ENCODE peak calls at places on chromosomes 11 and 22, in nine cellular contexts. One of them, this sample, is unnamed.

GRCh38 chr22:42962295-42963230 is 52.4 kb downstream of the PACSIN2 start:
- DNase-seq in hippocampal formation: no peak
- DNase-seq in astrocyte of the spinal cord: no peak
- DNase-seq in activated T-helper 2 cell treated with anti-CD3 and anti-CD28 coated beads, Interferon-gamma antibody, Interleukin-2, Interleukin-4, amounts not matched to agents 10 μg/mL and 5 μg/mL and 100 μg/mL, durations not matched to agents 14 hours and 24 hours and 36 hours: no peak
- DNase-seq in progenitor cell of endocrine pancreas: no peak
- DNase-seq in heart left ventricle: no peak
- DNase-seq in NCI-H460: no peak
- DNase-seq in left cardiac atrium: peak
- DNase-seq in transverse colon: peak
- DNase-seq in this sample: no peak

GRCh38 chr11:22466809-22467208 is 128.6 kb downstream of the SLC17A6 start:
- DNase-seq in hippocampal formation: no peak
- DNase-seq in astrocyte of the spinal cord: peak
- DNase-seq in activated T-helper 2 cell treated with anti-CD3 and anti-CD28 coated beads, Interferon-gamma antibody, Interleukin-2, Interleukin-4, amounts not matched to agents 10 μg/mL and 5 μg/mL and 100 μg/mL, durations not matched to agents 14 hours and 24 hours and 36 hours: no peak
- DNase-seq in progenitor cell of endocrine pancreas: no peak
- DNase-seq in heart left ventricle: no peak
- DNase-seq in NCI-H460: no peak
- DNase-seq in left cardiac atrium: no peak
- DNase-seq in transverse colon: no peak
- DNase-seq in this sample: peak

GRCh38 chr22:46122980-46123693 is 27.2 kb upstream of the PPARA start:
- DNase-seq in hippocampal formation: no peak
- DNase-seq in astrocyte of the spinal cord: no peak
- DNase-seq in activated T-helper 2 cell treated with anti-CD3 and anti-CD28 coated beads, Interferon-gamma antibody, Interleukin-2, Interleukin-4, amounts not matched to agents 10 μg/mL and 5 μg/mL and 100 μg/mL, durations not matched to agents 14 hours and 24 hours and 36 hours: no peak
- DNase-seq in progenitor cell of endocrine pancreas: no peak
- DNase-seq in heart left ventricle: no peak
- DNase-seq in NCI-H460: no peak
- DNase-seq in left cardiac atrium: no peak
- DNase-seq in transverse colon: no peak
- DNase-seq in this sample: no peak

GRCh38 chr11:126491092-126491491 is 135.6 kb downstream of the ST3GAL4 start:
- DNase-seq in hippocampal formation: no peak
- DNase-seq in astrocyte of the spinal cord: no peak
- DNase-seq in activated T-helper 2 cell treated with anti-CD3 and anti-CD28 coated beads, Interferon-gamma antibody, Interleukin-2, Interleukin-4, amounts not matched to agents 10 μg/mL and 5 μg/mL and 100 μg/mL, durations not matched to agents 14 hours and 24 hours and 36 hours: no peak
- DNase-seq in progenitor cell of endocrine pancreas: no peak
- DNase-seq in heart left ventricle: no peak
- DNase-seq in NCI-H460: no peak
- DNase-seq in left cardiac atrium: no peak
- DNase-seq in transverse colon: no peak
- DNase-seq in this sample: no peak

GRCh38 chr22:33023119-33023827 is 34.9 kb downstream of the SYN3 start:
- DNase-seq in hippocampal formation: no peak
- DNase-seq in astrocyte of the spinal cord: no peak
- DNase-seq in activated T-helper 2 cell treated with anti-CD3 and anti-CD28 coated beads, Interferon-gamma antibody, Interleukin-2, Interleukin-4, amounts not matched to agents 10 μg/mL and 5 μg/mL and 100 μg/mL, durations not matched to agents 14 hours and 24 hours and 36 hours: no peak
- DNase-seq in progenitor cell of endocrine pancreas: no peak
- DNase-seq in heart left ventricle: no peak
- DNase-seq in NCI-H460: no peak
- DNase-seq in left cardiac atrium: no peak
- DNase-seq in transverse colon: no peak
- DNase-seq in this sample: no peak

GRCh38 chr22:43723816-43724215 is 88.3 kb downstream of the EFCAB6 start:
- DNase-seq in hippocampal formation: no peak
- DNase-seq in astrocyte of the spinal cord: peak
- DNase-seq in activated T-helper 2 cell treated with anti-CD3 and anti-CD28 coated beads, Interferon-gamma antibody, Interleukin-2, Interleukin-4, amounts not matched to agents 10 μg/mL and 5 μg/mL and 100 μg/mL, durations not matched to agents 14 hours and 24 hours and 36 hours: no peak
- DNase-seq in progenitor cell of endocrine pancreas: no peak
- DNase-seq in heart left ventricle: no peak
- DNase-seq in NCI-H460: no peak
- DNase-seq in left cardiac atrium: no peak
- DNase-seq in transverse colon: no peak
- DNase-seq in this sample: no peak

GRCh38 chr11:94926271-94926625 is 47.1 kb downstream of the CWC15 start:
- DNase-seq in hippocampal formation: no peak
- DNase-seq in astrocyte of the spinal cord: no peak
- DNase-seq in activated T-helper 2 cell treated with anti-CD3 and anti-CD28 coated beads, Interferon-gamma antibody, Interleukin-2, Interleukin-4, amounts not matched to agents 10 μg/mL and 5 μg/mL and 100 μg/mL, durations not matched to agents 14 hours and 24 hours and 36 hours: no peak
- DNase-seq in progenitor cell of endocrine pancreas: no peak
- DNase-seq in heart left ventricle: no peak
- DNase-seq in NCI-H460: no peak
- DNase-seq in left cardiac atrium: no peak
- DNase-seq in transverse colon: no peak
- DNase-seq in this sample: no peak

GRCh38 chr22:36136475-36136874 is 24.1 kb downstream of the APOL3 start:
- DNase-seq in hippocampal formation: no peak
- DNase-seq in astrocyte of the spinal cord: peak
- DNase-seq in activated T-helper 2 cell treated with anti-CD3 and anti-CD28 coated beads, Interferon-gamma antibody, Interleukin-2, Interleukin-4, amounts not matched to agents 10 μg/mL and 5 μg/mL and 100 μg/mL, durations not matched to agents 14 hours and 24 hours and 36 hours: no peak
- DNase-seq in progenitor cell of endocrine pancreas: no peak
- DNase-seq in heart left ventricle: no peak
- DNase-seq in NCI-H460: no peak
- DNase-seq in left cardiac atrium: peak
- DNase-seq in transverse colon: no peak
- DNase-seq in this sample: peak

GRCh38 chr11:124832571-124832970 is 32.4 kb upstream of the MSANTD2 start:
- DNase-seq in hippocampal formation: no peak
- DNase-seq in astrocyte of the spinal cord: no peak
- DNase-seq in activated T-helper 2 cell treated with anti-CD3 and anti-CD28 coated beads, Interferon-gamma antibody, Interleukin-2, Interleukin-4, amounts not matched to agents 10 μg/mL and 5 μg/mL and 100 μg/mL, durations not matched to agents 14 hours and 24 hours and 36 hours: no peak
- DNase-seq in progenitor cell of endocrine pancreas: no peak
- DNase-seq in heart left ventricle: no peak
- DNase-seq in NCI-H460: no peak
- DNase-seq in left cardiac atrium: no peak
- DNase-seq in transverse colon: no peak
- DNase-seq in this sample: no peak

GRCh38 chr22:27876684-27877083 is 42.4 kb downstream of the PITPNB start:
- DNase-seq in hippocampal formation: no peak
- DNase-seq in astrocyte of the spinal cord: peak
- DNase-seq in activated T-helper 2 cell treated with anti-CD3 and anti-CD28 coated beads, Interferon-gamma antibody, Interleukin-2, Interleukin-4, amounts not matched to agents 10 μg/mL and 5 μg/mL and 100 μg/mL, durations not matched to agents 14 hours and 24 hours and 36 hours: no peak
- DNase-seq in progenitor cell of endocrine pancreas: no peak
- DNase-seq in heart left ventricle: no peak
- DNase-seq in NCI-H460: no peak
- DNase-seq in left cardiac atrium: no peak
- DNase-seq in transverse colon: no peak
- DNase-seq in this sample: no peak

GRCh38 chr22:20466659-20467379 is 28.8 kb downstream of the KLHL22 start:
- DNase-seq in hippocampal formation: no peak
- DNase-seq in astrocyte of the spinal cord: no peak
- DNase-seq in activated T-helper 2 cell treated with anti-CD3 and anti-CD28 coated beads, Interferon-gamma antibody, Interleukin-2, Interleukin-4, amounts not matched to agents 10 μg/mL and 5 μg/mL and 100 μg/mL, durations not matched to agents 14 hours and 24 hours and 36 hours: no peak
- DNase-seq in progenitor cell of endocrine pancreas: no peak
- DNase-seq in heart left ventricle: no peak
- DNase-seq in NCI-H460: no peak
- DNase-seq in left cardiac atrium: no peak
- DNase-seq in transverse colon: no peak
- DNase-seq in this sample: no peak

GRCh38 chr11:65861165-65861505 is 902 bp downstream of the MUS81 start:
- DNase-seq in hippocampal formation: no peak
- DNase-seq in astrocyte of the spinal cord: no peak
- DNase-seq in activated T-helper 2 cell treated with anti-CD3 and anti-CD28 coated beads, Interferon-gamma antibody, Interleukin-2, Interleukin-4, amounts not matched to agents 10 μg/mL and 5 μg/mL and 100 μg/mL, durations not matched to agents 14 hours and 24 hours and 36 hours: no peak
- DNase-seq in progenitor cell of endocrine pancreas: no peak
- DNase-seq in heart left ventricle: no peak
- DNase-seq in NCI-H460: no peak
- DNase-seq in left cardiac atrium: peak
- DNase-seq in transverse colon: peak
- DNase-seq in this sample: no peak

GRCh38 chr11:101127699-101128570 is 1.7 kb downstream of the PGR start:
- DNase-seq in hippocampal formation: no peak
- DNase-seq in astrocyte of the spinal cord: no peak
- DNase-seq in activated T-helper 2 cell treated with anti-CD3 and anti-CD28 coated beads, Interferon-gamma antibody, Interleukin-2, Interleukin-4, amounts not matched to agents 10 μg/mL and 5 μg/mL and 100 μg/mL, durations not matched to agents 14 hours and 24 hours and 36 hours: no peak
- DNase-seq in progenitor cell of endocrine pancreas: peak
- DNase-seq in heart left ventricle: peak
- DNase-seq in NCI-H460: no peak
- DNase-seq in left cardiac atrium: peak
- DNase-seq in transverse colon: peak
- DNase-seq in this sample: peak

GRCh38 chr11:47980907-47981621 is 705 bp downstream of the PTPRJ start:
- DNase-seq in hippocampal formation: no peak
- DNase-seq in astrocyte of the spinal cord: no peak
- DNase-seq in activated T-helper 2 cell treated with anti-CD3 and anti-CD28 coated beads, Interferon-gamma antibody, Interleukin-2, Interleukin-4, amounts not matched to agents 10 μg/mL and 5 μg/mL and 100 μg/mL, durations not matched to agents 14 hours and 24 hours and 36 hours: no peak
- DNase-seq in progenitor cell of endocrine pancreas: peak
- DNase-seq in heart left ventricle: peak
- DNase-seq in NCI-H460: no peak
- DNase-seq in left cardiac atrium: peak
- DNase-seq in transverse colon: peak
- DNase-seq in this sample: peak

GRCh38 chr22:35611891-35612576 is 5.1 kb downstream of the MB start:
- DNase-seq in hippocampal formation: no peak
- DNase-seq in astrocyte of the spinal cord: no peak
- DNase-seq in activated T-helper 2 cell treated with anti-CD3 and anti-CD28 coated beads, Interferon-gamma antibody, Interleukin-2, Interleukin-4, amounts not matched to agents 10 μg/mL and 5 μg/mL and 100 μg/mL, durations not matched to agents 14 hours and 24 hours and 36 hours: no peak
- DNase-seq in progenitor cell of endocrine pancreas: no peak
- DNase-seq in heart left ventricle: no peak
- DNase-seq in NCI-H460: no peak
- DNase-seq in left cardiac atrium: no peak
- DNase-seq in transverse colon: peak
- DNase-seq in this sample: no peak

GRCh38 chr11:2799881-2800654 is 85.5 kb downstream of the CDKN1C start:
- DNase-seq in hippocampal formation: no peak
- DNase-seq in astrocyte of the spinal cord: no peak
- DNase-seq in activated T-helper 2 cell treated with anti-CD3 and anti-CD28 coated beads, Interferon-gamma antibody, Interleukin-2, Interleukin-4, amounts not matched to agents 10 μg/mL and 5 μg/mL and 100 μg/mL, durations not matched to agents 14 hours and 24 hours and 36 hours: no peak
- DNase-seq in progenitor cell of endocrine pancreas: peak
- DNase-seq in heart left ventricle: peak
- DNase-seq in NCI-H460: no peak
- DNase-seq in left cardiac atrium: peak
- DNase-seq in transverse colon: peak
- DNase-seq in this sample: no peak

GRCh38 chr11:63427971-63428508 is 58.5 kb downstream of the SLC22A9 start:
- DNase-seq in hippocampal formation: no peak
- DNase-seq in astrocyte of the spinal cord: no peak
- DNase-seq in activated T-helper 2 cell treated with anti-CD3 and anti-CD28 coated beads, Interferon-gamma antibody, Interleukin-2, Interleukin-4, amounts not matched to agents 10 μg/mL and 5 μg/mL and 100 μg/mL, durations not matched to agents 14 hours and 24 hours and 36 hours: no peak
- DNase-seq in progenitor cell of endocrine pancreas: no peak
- DNase-seq in heart left ventricle: no peak
- DNase-seq in NCI-H460: no peak
- DNase-seq in left cardiac atrium: no peak
- DNase-seq in transverse colon: no peak
- DNase-seq in this sample: no peak

GRCh38 chr11:126607374-126607773 is 251.9 kb downstream of the ST3GAL4 start:
- DNase-seq in hippocampal formation: peak
- DNase-seq in astrocyte of the spinal cord: peak
- DNase-seq in activated T-helper 2 cell treated with anti-CD3 and anti-CD28 coated beads, Interferon-gamma antibody, Interleukin-2, Interleukin-4, amounts not matched to agents 10 μg/mL and 5 μg/mL and 100 μg/mL, durations not matched to agents 14 hours and 24 hours and 36 hours: no peak
- DNase-seq in progenitor cell of endocrine pancreas: peak
- DNase-seq in heart left ventricle: peak
- DNase-seq in NCI-H460: peak
- DNase-seq in left cardiac atrium: peak
- DNase-seq in transverse colon: peak
- DNase-seq in this sample: peak

GRCh38 chr22:42863349-42863911 is 6.4 kb upstream of the ARFGAP3 start:
- DNase-seq in hippocampal formation: no peak
- DNase-seq in astrocyte of the spinal cord: peak
- DNase-seq in activated T-helper 2 cell treated with anti-CD3 and anti-CD28 coated beads, Interferon-gamma antibody, Interleukin-2, Interleukin-4, amounts not matched to agents 10 μg/mL and 5 μg/mL and 100 μg/mL, durations not matched to agents 14 hours and 24 hours and 36 hours: no peak
- DNase-seq in progenitor cell of endocrine pancreas: no peak
- DNase-seq in heart left ventricle: no peak
- DNase-seq in NCI-H460: no peak
- DNase-seq in left cardiac atrium: no peak
- DNase-seq in transverse colon: no peak
- DNase-seq in this sample: peak